ENCODE peak calls at places on chromosome 4, in five cellular contexts. One of them, this sample, is unnamed.

GRCh38 chr4:154073107-154073817 is 284.4 kb upstream of the SFRP2 start:
- DNase-seq in sigmoid colon: no peak
- DNase-seq in ascending aorta: no peak
- DNase-seq in PC-9: no peak
- DNase-seq in upper lobe of left lung: no peak
- DNase-seq in this sample: no peak

GRCh38 chr4:151727365-151727764 is 33.4 kb downstream of the GATB start:
- DNase-seq in sigmoid colon: no peak
- DNase-seq in ascending aorta: no peak
- DNase-seq in PC-9: no peak
- DNase-seq in upper lobe of left lung: no peak
- DNase-seq in this sample: no peak

GRCh38 chr4:24880171-24880570 is 32.7 kb downstream of the CCDC149 start:
- DNase-seq in sigmoid colon: no peak
- DNase-seq in ascending aorta: no peak
- DNase-seq in PC-9: no peak
- DNase-seq in upper lobe of left lung: no peak
- DNase-seq in this sample: no peak

GRCh38 chr4:46274717-46275116 is 115.2 kb downstream of the GABRA2 start:
- DNase-seq in sigmoid colon: no peak
- DNase-seq in ascending aorta: no peak
- DNase-seq in PC-9: no peak
- DNase-seq in upper lobe of left lung: no peak
- DNase-seq in this sample: no peak

GRCh38 chr4:104728380-104729122 is 233.9 kb upstream of the CXXC4 start:
- DNase-seq in sigmoid colon: no peak
- DNase-seq in ascending aorta: no peak
- DNase-seq in PC-9: peak; percentile 38
- DNase-seq in upper lobe of left lung: no peak
- DNase-seq in this sample: no peak

GRCh38 chr4:38233727-38234478 is 273.7 kb downstream of the PTTG2 start:
- DNase-seq in sigmoid colon: no peak
- DNase-seq in ascending aorta: no peak
- DNase-seq in PC-9: no peak
- DNase-seq in upper lobe of left lung: no peak
- DNase-seq in this sample: no peak

GRCh38 chr4:54658321-54659093 is 750 bp downstream of the KIT start:
- DNase-seq in sigmoid colon: no peak
- DNase-seq in ascending aorta: no peak
- DNase-seq in PC-9: no peak
- DNase-seq in upper lobe of left lung: peak; percentile 90
- DNase-seq in this sample: peak; percentile 21

GRCh38 chr4:168736831-168737230 is 240.0 kb downstream of the PALLD start:
- DNase-seq in sigmoid colon: no peak
- DNase-seq in ascending aorta: no peak
- DNase-seq in PC-9: no peak
- DNase-seq in upper lobe of left lung: no peak
- DNase-seq in this sample: no peak

GRCh38 chr4:180828455-180829018 is 1414.7 kb upstream of the TENM3 start:
- DNase-seq in sigmoid colon: no peak
- DNase-seq in ascending aorta: no peak
- DNase-seq in PC-9: peak; percentile 7
- DNase-seq in upper lobe of left lung: no peak
- DNase-seq in this sample: no peak

GRCh38 chr4:173191623-173192041 is 23.0 kb downstream of the GALNT7 start:
- DNase-seq in sigmoid colon: no peak
- DNase-seq in ascending aorta: no peak
- DNase-seq in PC-9: no peak
- DNase-seq in upper lobe of left lung: no peak
- DNase-seq in this sample: no peak

GRCh38 chr4:17138847-17139246 is 240.4 kb upstream of the LDB2 start:
- DNase-seq in sigmoid colon: no peak
- DNase-seq in ascending aorta: no peak
- DNase-seq in PC-9: no peak
- DNase-seq in upper lobe of left lung: no peak
- DNase-seq in this sample: no peak

GRCh38 chr4:134216436-134216835 is 14.8 kb upstream of the PABPC4L start:
- DNase-seq in sigmoid colon: no peak
- DNase-seq in ascending aorta: no peak
- DNase-seq in PC-9: no peak
- DNase-seq in upper lobe of left lung: no peak
- DNase-seq in this sample: no peak

GRCh38 chr4:39256436-39256835 is 74.1 kb downstream of the WDR19 start:
- DNase-seq in sigmoid colon: no peak
- DNase-seq in ascending aorta: no peak
- DNase-seq in PC-9: no peak
- DNase-seq in upper lobe of left lung: no peak
- DNase-seq in this sample: no peak

GRCh38 chr4:80197601-80198444 is 520 bp downstream of the PRDM8 start:
- DNase-seq in sigmoid colon: no peak
- DNase-seq in ascending aorta: no peak
- DNase-seq in PC-9: no peak
- DNase-seq in upper lobe of left lung: peak; percentile 86
- DNase-seq in this sample: no peak

GRCh38 chr4:48047421-48047844 is 30.9 kb downstream of the NIPAL1 start:
- DNase-seq in sigmoid colon: no peak
- DNase-seq in ascending aorta: no peak
- DNase-seq in PC-9: no peak
- DNase-seq in upper lobe of left lung: no peak
- DNase-seq in this sample: peak; percentile 73

GRCh38 chr4:102761902-102762301 is 1.1 kb upstream of the MANBA start:
- DNase-seq in sigmoid colon: no peak
- DNase-seq in ascending aorta: no peak
- DNase-seq in PC-9: no peak
- DNase-seq in upper lobe of left lung: no peak
- DNase-seq in this sample: no peak

GRCh38 chr4:112327950-112328349 is 30.8 kb downstream of the ALPK1 start:
- DNase-seq in sigmoid colon: no peak
- DNase-seq in ascending aorta: no peak
- DNase-seq in PC-9: no peak
- DNase-seq in upper lobe of left lung: no peak
- DNase-seq in this sample: no peak

GRCh38 chr4:124940387-124940786 is 227.9 kb upstream of the ANKRD50 start:
- DNase-seq in sigmoid colon: no peak
- DNase-seq in ascending aorta: no peak
- DNase-seq in PC-9: no peak
- DNase-seq in upper lobe of left lung: no peak
- DNase-seq in this sample: no peak

GRCh38 chr4:147182041-147182440 is 236.4 kb upstream of the TTC29 start:
- DNase-seq in sigmoid colon: no peak
- DNase-seq in ascending aorta: no peak
- DNase-seq in PC-9: no peak
- DNase-seq in upper lobe of left lung: no peak
- DNase-seq in this sample: no peak

GRCh38 chr4:39641451-39641850 is 2.8 kb upstream of the SMIM14 start:
- DNase-seq in sigmoid colon: no peak
- DNase-seq in ascending aorta: no peak
- DNase-seq in PC-9: no peak
- DNase-seq in upper lobe of left lung: no peak
- DNase-seq in this sample: no peak

GRCh38 chr4:186688150-186688943 is 35.3 kb downstream of the FAT1 start:
- DNase-seq in sigmoid colon: no peak
- DNase-seq in ascending aorta: no peak
- DNase-seq in PC-9: no peak
- DNase-seq in upper lobe of left lung: no peak
- DNase-seq in this sample: no peak

GRCh38 chr4:152579916-152580315 is 44.0 kb upstream of the FBXW7 start:
- DNase-seq in sigmoid colon: no peak
- DNase-seq in ascending aorta: no peak
- DNase-seq in PC-9: no peak
- DNase-seq in upper lobe of left lung: no peak
- DNase-seq in this sample: no peak

GRCh38 chr4:140088317-140088967 is 65.5 kb downstream of the MAML3 start:
- DNase-seq in sigmoid colon: no peak
- DNase-seq in ascending aorta: no peak
- DNase-seq in PC-9: no peak
- DNase-seq in upper lobe of left lung: no peak
- DNase-seq in this sample: no peak

GRCh38 chr4:8478371-8478770 is 37.8 kb downstream of the TRMT44 start:
- DNase-seq in sigmoid colon: no peak
- DNase-seq in ascending aorta: no peak
- DNase-seq in PC-9: no peak
- DNase-seq in upper lobe of left lung: no peak
- DNase-seq in this sample: no peak

GRCh38 chr4:78610546-78611214 is 59.1 kb downstream of the ANXA3 start:
- DNase-seq in sigmoid colon: no peak
- DNase-seq in ascending aorta: no peak
- DNase-seq in PC-9: no peak
- DNase-seq in upper lobe of left lung: no peak
- DNase-seq in this sample: no peak

GRCh38 chr4:112532267-112532666 is 16.3 kb upstream of the NEUROG2 start:
- DNase-seq in sigmoid colon: no peak
- DNase-seq in ascending aorta: no peak
- DNase-seq in PC-9: no peak
- DNase-seq in upper lobe of left lung: no peak
- DNase-seq in this sample: no peak

GRCh38 chr4:183556947-183557346 is 52.1 kb downstream of the ING2 start:
- DNase-seq in sigmoid colon: no peak
- DNase-seq in ascending aorta: no peak
- DNase-seq in PC-9: no peak
- DNase-seq in upper lobe of left lung: no peak
- DNase-seq in this sample: no peak

DNA sequence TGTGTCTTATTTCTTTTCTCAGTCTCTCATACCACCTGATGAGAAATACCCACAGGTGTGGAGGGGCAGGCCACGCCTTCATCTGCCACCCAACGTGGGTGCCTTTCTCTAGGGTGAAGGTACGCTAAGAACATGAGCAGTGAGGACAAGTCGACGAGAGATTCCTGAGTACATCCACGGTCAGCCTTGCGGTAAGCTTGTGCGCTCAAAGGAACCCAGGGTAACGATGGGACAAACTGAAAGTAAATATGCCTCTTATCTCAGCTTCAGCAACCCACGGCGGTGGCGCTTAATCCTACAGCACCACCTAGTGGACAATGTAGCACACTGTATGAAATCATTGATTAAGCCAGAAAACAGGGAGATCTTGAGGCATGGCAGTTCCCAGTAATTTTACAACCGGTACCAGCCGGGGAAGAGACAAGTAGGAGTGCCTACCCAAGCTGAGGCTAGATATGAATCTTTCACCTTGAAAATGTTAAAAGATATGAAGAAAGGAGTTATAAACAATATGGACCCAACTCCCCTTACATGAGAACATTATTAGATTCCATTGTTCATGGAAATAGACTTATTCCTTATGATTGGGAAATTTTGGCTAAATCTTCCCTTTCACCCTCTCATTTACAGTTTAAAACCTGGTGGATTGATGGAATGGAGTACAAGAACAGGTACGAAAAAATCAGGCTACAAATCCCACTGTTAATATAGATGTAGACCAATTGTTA is 63.0 kb downstream of the ZNF732 start:
- DNase-seq in sigmoid colon: peak; percentile 84
- DNase-seq in ascending aorta: no peak
- DNase-seq in PC-9: peak; percentile 51
- DNase-seq in upper lobe of left lung: no peak
- DNase-seq in this sample: peak; percentile 81
- TF ChIP-seq CTCF in sigmoid colon: peak; percentile 90
- TF ChIP-seq CTCF in ascending aorta: peak; percentile 73
- TF ChIP-seq CTCF in PC-9: peak; percentile 59
- TF ChIP-seq CTCF in upper lobe of left lung: peak; percentile 91
- TF ChIP-seq CTCF in this sample: peak; percentile 78

DNA sequence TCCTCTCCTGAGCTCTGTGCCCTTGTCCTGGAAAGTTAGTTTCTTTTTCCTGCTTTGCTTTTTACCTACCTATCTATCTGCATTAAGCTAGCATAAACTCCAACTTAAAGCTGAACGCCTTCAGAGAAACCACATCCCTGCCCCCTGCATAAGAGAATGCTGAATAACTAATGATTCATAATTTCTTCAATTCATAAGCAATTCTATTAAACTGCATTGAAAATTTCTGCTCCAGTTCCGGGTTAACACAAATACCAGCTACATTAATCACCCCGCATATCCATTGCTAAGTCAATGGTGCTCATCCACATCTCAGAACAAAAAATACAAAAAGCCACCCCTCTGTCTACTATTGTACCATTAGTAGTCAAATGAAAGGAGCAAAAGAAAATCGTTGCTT is 107.0 kb downstream of the ELOVL6 start:
- DNase-seq in sigmoid colon: no peak
- DNase-seq in ascending aorta: no peak
- DNase-seq in PC-9: no peak
- DNase-seq in upper lobe of left lung: no peak
- DNase-seq in this sample: no peak
- H3K4me1 ChIP-seq in sigmoid colon: no peaks in the 10 kb centered on the region
- H3K4me1 ChIP-seq in ascending aorta: peaks cover 6% of the 10 kb centered on the region
- H3K4me1 ChIP-seq in PC-9: peaks cover 66% of the 10 kb centered on the region
- H3K4me1 ChIP-seq in upper lobe of left lung: no peaks in the 10 kb centered on the region
- H3K4me1 ChIP-seq in this sample: no peaks in the 10 kb centered on the region

GRCh38 chr4:40831462-40831861 is 81.7 kb downstream of the NSUN7 start:
- DNase-seq in sigmoid colon: no peak
- DNase-seq in ascending aorta: no peak
- DNase-seq in PC-9: no peak
- DNase-seq in upper lobe of left lung: no peak
- DNase-seq in this sample: no peak
- H3K27ac ChIP-seq in sigmoid colon: no peak overlapping the region
- H3K27ac ChIP-seq in ascending aorta: no peak overlapping the region
- H3K27ac ChIP-seq in PC-9: no peak overlapping the region
- H3K27ac ChIP-seq in upper lobe of left lung: no peak overlapping the region
- H3K27ac ChIP-seq in this sample: no peak overlapping the region

DNA sequence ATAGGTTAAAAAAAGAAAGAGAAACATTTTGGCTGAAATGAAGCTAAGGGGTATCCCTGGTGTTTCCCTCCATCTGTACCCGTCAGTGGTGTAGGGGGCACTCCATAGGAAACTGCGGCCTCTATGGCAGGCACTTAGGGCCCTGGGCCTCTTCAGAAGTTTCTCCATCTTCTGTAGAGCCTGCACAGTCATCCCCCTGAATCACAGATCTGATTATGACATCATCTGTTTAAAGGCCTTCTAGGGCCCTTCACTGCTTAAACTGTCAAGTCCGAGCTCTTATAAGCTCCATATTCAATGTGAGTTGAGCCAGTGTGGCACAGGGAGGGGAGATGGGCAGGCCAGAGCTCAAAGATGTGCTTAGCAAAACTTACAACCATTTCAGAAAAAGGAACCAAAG is 241.3 kb downstream of the NR3C2 start:
- DNase-seq in sigmoid colon: no peak
- DNase-seq in ascending aorta: no peak
- DNase-seq in PC-9: no peak
- DNase-seq in upper lobe of left lung: no peak
- DNase-seq in this sample: no peak
- TF ChIP-seq CTCF in sigmoid colon: no peak
- TF ChIP-seq CTCF in ascending aorta: no peak
- TF ChIP-seq CTCF in PC-9: no peak
- TF ChIP-seq CTCF in upper lobe of left lung: no peak
- TF ChIP-seq CTCF in this sample: no peak